ENCODE peak calls at places on chromosomes 11 and 22, in four cellular contexts. One of them, this sample, is unnamed.

GRCh38 chr11:134376150-134376921 is 35.7 kb downstream of the B3GAT1 start:
- DNase-seq in stimulated activated CD4-positive, alpha-beta T cell treated with anti-CD3 and anti-CD28 coated beads, Interleukin-4, amount 100 ng/mL, for 1 hour: no peak
- DNase-seq in NCI-H1436: no peak
- DNase-seq in stimulated activated CD8-positive, alpha-beta memory T cell treated with anti-CD3 and anti-CD28 coated beads, Interleukin-4, amount 100 ng/mL, for 1 hour: no peak
- DNase-seq in this sample: no peak

GRCh38 chr11:111378773-111379499 is at the start of gene POU2AF1:
- DNase-seq in stimulated activated CD4-positive, alpha-beta T cell treated with anti-CD3 and anti-CD28 coated beads, Interleukin-4, amount 100 ng/mL, for 1 hour: peak; percentile 61
- DNase-seq in NCI-H1436: peak; percentile 59
- DNase-seq in stimulated activated CD8-positive, alpha-beta memory T cell treated with anti-CD3 and anti-CD28 coated beads, Interleukin-4, amount 100 ng/mL, for 1 hour: no peak
- DNase-seq in this sample: no peak

GRCh38 chr11:34639545-34639944 is 18.7 kb downstream of the EHF start:
- DNase-seq in stimulated activated CD4-positive, alpha-beta T cell treated with anti-CD3 and anti-CD28 coated beads, Interleukin-4, amount 100 ng/mL, for 1 hour: no peak
- DNase-seq in NCI-H1436: no peak
- DNase-seq in stimulated activated CD8-positive, alpha-beta memory T cell treated with anti-CD3 and anti-CD28 coated beads, Interleukin-4, amount 100 ng/mL, for 1 hour: no peak
- DNase-seq in this sample: no peak

GRCh38 chr11:38460429-38460828 is 1862.4 kb upstream of the RAG2 start:
- DNase-seq in stimulated activated CD4-positive, alpha-beta T cell treated with anti-CD3 and anti-CD28 coated beads, Interleukin-4, amount 100 ng/mL, for 1 hour: no peak
- DNase-seq in NCI-H1436: no peak
- DNase-seq in stimulated activated CD8-positive, alpha-beta memory T cell treated with anti-CD3 and anti-CD28 coated beads, Interleukin-4, amount 100 ng/mL, for 1 hour: no peak
- DNase-seq in this sample: no peak

GRCh38 chr11:127471662-127472061 is 471.1 kb upstream of the KIRREL3 start:
- DNase-seq in stimulated activated CD4-positive, alpha-beta T cell treated with anti-CD3 and anti-CD28 coated beads, Interleukin-4, amount 100 ng/mL, for 1 hour: no peak
- DNase-seq in NCI-H1436: no peak
- DNase-seq in stimulated activated CD8-positive, alpha-beta memory T cell treated with anti-CD3 and anti-CD28 coated beads, Interleukin-4, amount 100 ng/mL, for 1 hour: no peak
- DNase-seq in this sample: no peak

GRCh38 chr11:10388574-10388973 is 66.5 kb upstream of the AMPD3 start:
- DNase-seq in stimulated activated CD4-positive, alpha-beta T cell treated with anti-CD3 and anti-CD28 coated beads, Interleukin-4, amount 100 ng/mL, for 1 hour: no peak
- DNase-seq in NCI-H1436: no peak
- DNase-seq in stimulated activated CD8-positive, alpha-beta memory T cell treated with anti-CD3 and anti-CD28 coated beads, Interleukin-4, amount 100 ng/mL, for 1 hour: no peak
- DNase-seq in this sample: no peak

GRCh38 chr11:127567237-127567932 is 566.8 kb upstream of the KIRREL3 start:
- DNase-seq in stimulated activated CD4-positive, alpha-beta T cell treated with anti-CD3 and anti-CD28 coated beads, Interleukin-4, amount 100 ng/mL, for 1 hour: no peak
- DNase-seq in NCI-H1436: no peak
- DNase-seq in stimulated activated CD8-positive, alpha-beta memory T cell treated with anti-CD3 and anti-CD28 coated beads, Interleukin-4, amount 100 ng/mL, for 1 hour: no peak
- DNase-seq in this sample: no peak

GRCh38 chr22:47166446-47167016 is 404.1 kb downstream of the TBC1D22A start:
- DNase-seq in stimulated activated CD4-positive, alpha-beta T cell treated with anti-CD3 and anti-CD28 coated beads, Interleukin-4, amount 100 ng/mL, for 1 hour: no peak
- DNase-seq in NCI-H1436: no peak
- DNase-seq in stimulated activated CD8-positive, alpha-beta memory T cell treated with anti-CD3 and anti-CD28 coated beads, Interleukin-4, amount 100 ng/mL, for 1 hour: no peak
- DNase-seq in this sample: peak; percentile 57

GRCh38 chr11:78200553-78200952 is 11.8 kb downstream of the USP35 start:
- DNase-seq in stimulated activated CD4-positive, alpha-beta T cell treated with anti-CD3 and anti-CD28 coated beads, Interleukin-4, amount 100 ng/mL, for 1 hour: no peak
- DNase-seq in NCI-H1436: no peak
- DNase-seq in stimulated activated CD8-positive, alpha-beta memory T cell treated with anti-CD3 and anti-CD28 coated beads, Interleukin-4, amount 100 ng/mL, for 1 hour: no peak
- DNase-seq in this sample: no peak

GRCh38 chr22:50523806-50524663 is 1.4 kb downstream of the SCO2 start:
- DNase-seq in stimulated activated CD4-positive, alpha-beta T cell treated with anti-CD3 and anti-CD28 coated beads, Interleukin-4, amount 100 ng/mL, for 1 hour: no peak
- DNase-seq in NCI-H1436: no peak
- DNase-seq in stimulated activated CD8-positive, alpha-beta memory T cell treated with anti-CD3 and anti-CD28 coated beads, Interleukin-4, amount 100 ng/mL, for 1 hour: no peak
- DNase-seq in this sample: no peak

GRCh38 chr11:68340784-68341556 is 28.6 kb downstream of the LRP5 start:
- DNase-seq in stimulated activated CD4-positive, alpha-beta T cell treated with anti-CD3 and anti-CD28 coated beads, Interleukin-4, amount 100 ng/mL, for 1 hour: no peak
- DNase-seq in NCI-H1436: no peak
- DNase-seq in stimulated activated CD8-positive, alpha-beta memory T cell treated with anti-CD3 and anti-CD28 coated beads, Interleukin-4, amount 100 ng/mL, for 1 hour: no peak
- DNase-seq in this sample: no peak

GRCh38 chr11:93611836-93612677 is 49.4 kb upstream of the CEP295 start:
- DNase-seq in stimulated activated CD4-positive, alpha-beta T cell treated with anti-CD3 and anti-CD28 coated beads, Interleukin-4, amount 100 ng/mL, for 1 hour: no peak
- DNase-seq in NCI-H1436: no peak
- DNase-seq in stimulated activated CD8-positive, alpha-beta memory T cell treated with anti-CD3 and anti-CD28 coated beads, Interleukin-4, amount 100 ng/mL, for 1 hour: no peak
- DNase-seq in this sample: no peak

GRCh38 chr11:64250875-64251721 is at the start of gene PLCB3:
- DNase-seq in stimulated activated CD4-positive, alpha-beta T cell treated with anti-CD3 and anti-CD28 coated beads, Interleukin-4, amount 100 ng/mL, for 1 hour: peak; percentile 64
- DNase-seq in NCI-H1436: peak; percentile 25
- DNase-seq in stimulated activated CD8-positive, alpha-beta memory T cell treated with anti-CD3 and anti-CD28 coated beads, Interleukin-4, amount 100 ng/mL, for 1 hour: no peak
- DNase-seq in this sample: no peak

GRCh38 chr22:20781272-20781990 is 7.5 kb downstream of the SERPIND1 start:
- DNase-seq in stimulated activated CD4-positive, alpha-beta T cell treated with anti-CD3 and anti-CD28 coated beads, Interleukin-4, amount 100 ng/mL, for 1 hour: no peak
- DNase-seq in NCI-H1436: no peak
- DNase-seq in stimulated activated CD8-positive, alpha-beta memory T cell treated with anti-CD3 and anti-CD28 coated beads, Interleukin-4, amount 100 ng/mL, for 1 hour: no peak
- DNase-seq in this sample: no peak

GRCh38 chr11:79418241-79418640 is 22.6 kb downstream of the TENM4 start:
- DNase-seq in stimulated activated CD4-positive, alpha-beta T cell treated with anti-CD3 and anti-CD28 coated beads, Interleukin-4, amount 100 ng/mL, for 1 hour: no peak
- DNase-seq in NCI-H1436: no peak
- DNase-seq in stimulated activated CD8-positive, alpha-beta memory T cell treated with anti-CD3 and anti-CD28 coated beads, Interleukin-4, amount 100 ng/mL, for 1 hour: no peak
- DNase-seq in this sample: no peak

GRCh38 chr11:10807629-10808552 is 835 bp downstream of the EIF4G2 start:
- DNase-seq in stimulated activated CD4-positive, alpha-beta T cell treated with anti-CD3 and anti-CD28 coated beads, Interleukin-4, amount 100 ng/mL, for 1 hour: peak; percentile 52
- DNase-seq in NCI-H1436: peak; percentile 45
- DNase-seq in stimulated activated CD8-positive, alpha-beta memory T cell treated with anti-CD3 and anti-CD28 coated beads, Interleukin-4, amount 100 ng/mL, for 1 hour: peak; percentile 6
- DNase-seq in this sample: peak; percentile 77

GRCh38 chr11:32088117-32088941 is 2.5 kb upstream of the RCN1 start:
- DNase-seq in stimulated activated CD4-positive, alpha-beta T cell treated with anti-CD3 and anti-CD28 coated beads, Interleukin-4, amount 100 ng/mL, for 1 hour: no peak
- DNase-seq in NCI-H1436: peak; percentile 14
- DNase-seq in stimulated activated CD8-positive, alpha-beta memory T cell treated with anti-CD3 and anti-CD28 coated beads, Interleukin-4, amount 100 ng/mL, for 1 hour: no peak
- DNase-seq in this sample: no peak

GRCh38 chr11:1278766-1279673 is 30.4 kb downstream of the TOLLIP start:
- DNase-seq in stimulated activated CD4-positive, alpha-beta T cell treated with anti-CD3 and anti-CD28 coated beads, Interleukin-4, amount 100 ng/mL, for 1 hour: no peak
- DNase-seq in NCI-H1436: no peak
- DNase-seq in stimulated activated CD8-positive, alpha-beta memory T cell treated with anti-CD3 and anti-CD28 coated beads, Interleukin-4, amount 100 ng/mL, for 1 hour: no peak
- DNase-seq in this sample: no peak

GRCh38 chr11:46557684-46558151 is 36.1 kb downstream of the AMBRA1 start:
- DNase-seq in stimulated activated CD4-positive, alpha-beta T cell treated with anti-CD3 and anti-CD28 coated beads, Interleukin-4, amount 100 ng/mL, for 1 hour: no peak
- DNase-seq in NCI-H1436: no peak
- DNase-seq in stimulated activated CD8-positive, alpha-beta memory T cell treated with anti-CD3 and anti-CD28 coated beads, Interleukin-4, amount 100 ng/mL, for 1 hour: no peak
- DNase-seq in this sample: no peak

GRCh38 chr11:62137881-62138629 is 14.2 kb downstream of the INCENP start:
- DNase-seq in stimulated activated CD4-positive, alpha-beta T cell treated with anti-CD3 and anti-CD28 coated beads, Interleukin-4, amount 100 ng/mL, for 1 hour: no peak
- DNase-seq in NCI-H1436: no peak
- DNase-seq in stimulated activated CD8-positive, alpha-beta memory T cell treated with anti-CD3 and anti-CD28 coated beads, Interleukin-4, amount 100 ng/mL, for 1 hour: no peak
- DNase-seq in this sample: peak; percentile 63

GRCh38 chr11:44969853-44970252 is 19.2 kb upstream of the TP53I11 start:
- DNase-seq in stimulated activated CD4-positive, alpha-beta T cell treated with anti-CD3 and anti-CD28 coated beads, Interleukin-4, amount 100 ng/mL, for 1 hour: no peak
- DNase-seq in NCI-H1436: no peak
- DNase-seq in stimulated activated CD8-positive, alpha-beta memory T cell treated with anti-CD3 and anti-CD28 coated beads, Interleukin-4, amount 100 ng/mL, for 1 hour: no peak
- DNase-seq in this sample: no peak

GRCh38 chr22:31064369-31064768 is 16.7 kb upstream of the SMTN start:
- DNase-seq in stimulated activated CD4-positive, alpha-beta T cell treated with anti-CD3 and anti-CD28 coated beads, Interleukin-4, amount 100 ng/mL, for 1 hour: no peak
- DNase-seq in NCI-H1436: no peak
- DNase-seq in stimulated activated CD8-positive, alpha-beta memory T cell treated with anti-CD3 and anti-CD28 coated beads, Interleukin-4, amount 100 ng/mL, for 1 hour: no peak
- DNase-seq in this sample: no peak

GRCh38 chr11:115222863-115223530 is 281.2 kb downstream of the CADM1 start:
- DNase-seq in stimulated activated CD4-positive, alpha-beta T cell treated with anti-CD3 and anti-CD28 coated beads, Interleukin-4, amount 100 ng/mL, for 1 hour: no peak
- DNase-seq in NCI-H1436: no peak
- DNase-seq in stimulated activated CD8-positive, alpha-beta memory T cell treated with anti-CD3 and anti-CD28 coated beads, Interleukin-4, amount 100 ng/mL, for 1 hour: no peak
- DNase-seq in this sample: no peak

GRCh38 chr22:21582801-21583740 is 15.6 kb downstream of the UBE2L3 start:
- DNase-seq in stimulated activated CD4-positive, alpha-beta T cell treated with anti-CD3 and anti-CD28 coated beads, Interleukin-4, amount 100 ng/mL, for 1 hour: no peak
- DNase-seq in NCI-H1436: no peak
- DNase-seq in stimulated activated CD8-positive, alpha-beta memory T cell treated with anti-CD3 and anti-CD28 coated beads, Interleukin-4, amount 100 ng/mL, for 1 hour: no peak
- DNase-seq in this sample: no peak

GRCh38 chr11:129840236-129840635 is 24.6 kb downstream of the TMEM45B start:
- DNase-seq in stimulated activated CD4-positive, alpha-beta T cell treated with anti-CD3 and anti-CD28 coated beads, Interleukin-4, amount 100 ng/mL, for 1 hour: no peak
- DNase-seq in NCI-H1436: no peak
- DNase-seq in stimulated activated CD8-positive, alpha-beta memory T cell treated with anti-CD3 and anti-CD28 coated beads, Interleukin-4, amount 100 ng/mL, for 1 hour: no peak
- DNase-seq in this sample: no peak

GRCh38 chr11:33296695-33297094 is 39.5 kb downstream of the HIPK3 start:
- DNase-seq in stimulated activated CD4-positive, alpha-beta T cell treated with anti-CD3 and anti-CD28 coated beads, Interleukin-4, amount 100 ng/mL, for 1 hour: no peak
- DNase-seq in NCI-H1436: no peak
- DNase-seq in stimulated activated CD8-positive, alpha-beta memory T cell treated with anti-CD3 and anti-CD28 coated beads, Interleukin-4, amount 100 ng/mL, for 1 hour: no peak
- DNase-seq in this sample: no peak

GRCh38 chr11:17596310-17596669 is 49.2 kb downstream of the OTOG start:
- DNase-seq in stimulated activated CD4-positive, alpha-beta T cell treated with anti-CD3 and anti-CD28 coated beads, Interleukin-4, amount 100 ng/mL, for 1 hour: no peak
- DNase-seq in NCI-H1436: no peak
- DNase-seq in stimulated activated CD8-positive, alpha-beta memory T cell treated with anti-CD3 and anti-CD28 coated beads, Interleukin-4, amount 100 ng/mL, for 1 hour: no peak
- DNase-seq in this sample: peak; percentile 42

This sample was measured in type B pancreatic cell.